ENCODE peak calls at places on chromosomes 2 and 18, in four cellular contexts. One of them, this sample, is unnamed.

GRCh38 chr18:49547701-49548100 is 14.2 kb upstream of the LIPG start:
- DNase-seq in cardiac fibroblast: no peak
- DNase-seq in activated T-cell treated with anti-CD3 and anti-CD28 coated beads for 1 hour: no peak
- DNase-seq in coronary artery: no peak
- DNase-seq in this sample: peak

GRCh38 chr2:74735544-74735943 is 81.5 kb downstream of the SEMA4F start:
- DNase-seq in cardiac fibroblast: no peak
- DNase-seq in activated T-cell treated with anti-CD3 and anti-CD28 coated beads for 1 hour: no peak
- DNase-seq in coronary artery: no peak
- DNase-seq in this sample: no peak

GRCh38 chr2:230797515-230798495 is 66.9 kb upstream of the ITM2C start:
- DNase-seq in cardiac fibroblast: peak
- DNase-seq in activated T-cell treated with anti-CD3 and anti-CD28 coated beads for 1 hour: no peak
- DNase-seq in coronary artery: no peak
- DNase-seq in this sample: peak

GRCh38 chr2:154693941-154694340 is 4.6 kb upstream of the KCNJ3 start:
- DNase-seq in cardiac fibroblast: peak
- DNase-seq in activated T-cell treated with anti-CD3 and anti-CD28 coated beads for 1 hour: no peak
- DNase-seq in coronary artery: no peak
- DNase-seq in this sample: no peak

GRCh38 chr18:48330016-48330991 is 78.9 kb downstream of the ZBTB7C start:
- DNase-seq in cardiac fibroblast: peak
- DNase-seq in activated T-cell treated with anti-CD3 and anti-CD28 coated beads for 1 hour: no peak
- DNase-seq in coronary artery: no peak
- DNase-seq in this sample: peak

GRCh38 chr2:236873666-236874065 is 212.0 kb upstream of the COPS8 start:
- DNase-seq in cardiac fibroblast: no peak
- DNase-seq in activated T-cell treated with anti-CD3 and anti-CD28 coated beads for 1 hour: no peak
- DNase-seq in coronary artery: no peak
- DNase-seq in this sample: no peak

GRCh38 chr2:128578406-128579385 is 260.0 kb upstream of the HS6ST1 start:
- DNase-seq in cardiac fibroblast: no peak
- DNase-seq in activated T-cell treated with anti-CD3 and anti-CD28 coated beads for 1 hour: no peak
- DNase-seq in coronary artery: no peak
- DNase-seq in this sample: no peak

GRCh38 chr2:203547356-203547755 is 12.3 kb upstream of the RAPH1 start:
- DNase-seq in cardiac fibroblast: no peak
- DNase-seq in activated T-cell treated with anti-CD3 and anti-CD28 coated beads for 1 hour: no peak
- DNase-seq in coronary artery: no peak
- DNase-seq in this sample: no peak

GRCh38 chr2:108946442-108946841 is 42.6 kb downstream of the EDAR start:
- DNase-seq in cardiac fibroblast: no peak
- DNase-seq in activated T-cell treated with anti-CD3 and anti-CD28 coated beads for 1 hour: no peak
- DNase-seq in coronary artery: no peak
- DNase-seq in this sample: no peak

GRCh38 chr2:174774828-174775227 is 10.6 kb upstream of the CHRNA1 start:
- DNase-seq in cardiac fibroblast: no peak
- DNase-seq in activated T-cell treated with anti-CD3 and anti-CD28 coated beads for 1 hour: no peak
- DNase-seq in coronary artery: no peak
- DNase-seq in this sample: no peak

GRCh38 chr2:238743243-238744068 is 104.4 kb upstream of the TWIST2 start:
- DNase-seq in cardiac fibroblast: no peak
- DNase-seq in activated T-cell treated with anti-CD3 and anti-CD28 coated beads for 1 hour: no peak
- DNase-seq in coronary artery: no peak
- DNase-seq in this sample: no peak

GRCh38 chr2:186256540-186256939 is 229.5 kb upstream of the ZC3H15 start:
- DNase-seq in cardiac fibroblast: peak
- DNase-seq in activated T-cell treated with anti-CD3 and anti-CD28 coated beads for 1 hour: no peak
- DNase-seq in coronary artery: no peak
- DNase-seq in this sample: peak

GRCh38 chr2:173159794-173160463 is 84.3 kb downstream of the MAP3K20 start:
- DNase-seq in cardiac fibroblast: peak
- DNase-seq in activated T-cell treated with anti-CD3 and anti-CD28 coated beads for 1 hour: no peak
- DNase-seq in coronary artery: peak
- DNase-seq in this sample: peak

GRCh38 chr2:19623488-19623887 is 265.1 kb upstream of the OSR1 start:
- DNase-seq in cardiac fibroblast: peak
- DNase-seq in activated T-cell treated with anti-CD3 and anti-CD28 coated beads for 1 hour: no peak
- DNase-seq in coronary artery: no peak
- DNase-seq in this sample: peak

GRCh38 chr2:98909381-98910211 is 26.4 kb downstream of the CRACDL start:
- DNase-seq in cardiac fibroblast: peak
- DNase-seq in activated T-cell treated with anti-CD3 and anti-CD28 coated beads for 1 hour: no peak
- DNase-seq in coronary artery: no peak
- DNase-seq in this sample: peak

GRCh38 chr2:127608061-127609011 is 37.6 kb upstream of the GPR17 start:
- DNase-seq in cardiac fibroblast: no peak
- DNase-seq in activated T-cell treated with anti-CD3 and anti-CD28 coated beads for 1 hour: no peak
- DNase-seq in coronary artery: peak
- DNase-seq in this sample: no peak

GRCh38 chr2:75500633-75501032 is 60.1 kb downstream of the EVA1A start:
- DNase-seq in cardiac fibroblast: no peak
- DNase-seq in activated T-cell treated with anti-CD3 and anti-CD28 coated beads for 1 hour: no peak
- DNase-seq in coronary artery: no peak
- DNase-seq in this sample: peak

GRCh38 chr2:38615237-38615636 is 12.5 kb upstream of the HNRNPLL start:
- DNase-seq in cardiac fibroblast: peak
- DNase-seq in activated T-cell treated with anti-CD3 and anti-CD28 coated beads for 1 hour: no peak
- DNase-seq in coronary artery: no peak
- DNase-seq in this sample: no peak

GRCh38 chr18:57561728-57562423 is 24.6 kb downstream of the FECH start:
- DNase-seq in cardiac fibroblast: peak
- DNase-seq in activated T-cell treated with anti-CD3 and anti-CD28 coated beads for 1 hour: no peak
- DNase-seq in coronary artery: no peak
- DNase-seq in this sample: peak

GRCh38 chr18:11497585-11497984 is 111.8 kb upstream of the SLC35G4 start:
- DNase-seq in cardiac fibroblast: peak
- DNase-seq in activated T-cell treated with anti-CD3 and anti-CD28 coated beads for 1 hour: no peak
- DNase-seq in coronary artery: no peak
- DNase-seq in this sample: peak

GRCh38 chr2:175282300-175282699 is 100.8 kb upstream of the ATP5MC3 start:
- DNase-seq in cardiac fibroblast: peak
- DNase-seq in activated T-cell treated with anti-CD3 and anti-CD28 coated beads for 1 hour: no peak
- DNase-seq in coronary artery: no peak
- DNase-seq in this sample: peak

This sample was measured in MCF 10A.